ENCODE peak calls at places on chromosomes 4 and X, in four cellular contexts. R is uterus; A is activated T-helper 1 cell treated with anti-CD3 and anti-CD28 coated beads, Interleukin-2, amount 50 U/mL, for 16 hours; S is stimulated activated CD4-positive, alpha-beta T cell treated with anti-CD3 and anti-CD28 coated beads, Interleukin-4, amount 100 ng/mL, for 48 hours. M is an unnamed sample.

GRCh38 chrX:86023806-86024205 is 23.6 kb downstream of the CHM start:
- DNase-seq in R (no peak), A (no peak), S (no peak), M (no peak)

GRCh38 chrX:119871245-119871598 is 311 bp downstream of the RNF113A start:
- DNase-seq in R (no peak), A (no peak), S (no peak), M (no peak)

GRCh38 chr4:147984065-147984777 is 252.3 kb downstream of the ARHGAP10 start:
- DNase-seq in R (no peak), A (no peak), S (peak), M (peak)

GRCh38 chr4:185713272-185713671 is 98.7 kb downstream of the SORBS2 start:
- DNase-seq in R (no peak), A (no peak), S (no peak), M (no peak)

GRCh38 chr4:155307731-155308277 is 69.0 kb downstream of the MAP9 start:
- DNase-seq in R (no peak), A (no peak), S (no peak), M (no peak)

GRCh38 chrX:78092296-78092695 is 11.8 kb upstream of the PGK1 start:
- DNase-seq in R (no peak), A (no peak), S (no peak), M (no peak)

GRCh38 chr4:31657859-31658258 is 937.7 kb downstream of the PCDH7 start:
- DNase-seq in R (no peak), A (no peak), S (no peak), M (no peak)

GRCh38 chrX:48937065-48937907 is 18.5 kb upstream of the PIM2 start:
- DNase-seq in R (no peak), A (peak), S (peak), M (peak)

GRCh38 chr4:184899261-184900134 is 73.7 kb upstream of the ACSL1 start:
- DNase-seq in R (no peak), A (no peak), S (no peak), M (no peak)

GRCh38 chr4:7323872-7324650 is 110.7 kb downstream of the PSAPL1 start:
- DNase-seq in R (no peak), A (no peak), S (no peak), M (no peak)

GRCh38 chr4:124666496-124666895 is 46.0 kb downstream of the ANKRD50 start:
- DNase-seq in R (no peak), A (no peak), S (no peak), M (no peak)

GRCh38 chr4:73451404-73451803 is 15.4 kb downstream of the AFP start:
- DNase-seq in R (no peak), A (no peak), S (no peak), M (no peak)

GRCh38 chr4:71441186-71442169 is 102.7 kb downstream of the SLC4A4 start:
- DNase-seq in R (no peak), A (no peak), S (no peak), M (peak)

GRCh38 chr4:122576261-122577188 is 44.3 kb downstream of the IL21 start:
- DNase-seq in R (no peak), A (no peak), S (no peak), M (peak)

GRCh38 chr4:151824647-151825046 is 63.8 kb upstream of the GATB start:
- DNase-seq in R (no peak), A (no peak), S (no peak), M (no peak)

GRCh38 chr4:14898989-14899388 is 103.3 kb upstream of the CPEB2 start:
- DNase-seq in R (no peak), A (no peak), S (no peak), M (no peak)

GRCh38 chrX:84046403-84046984 is 141.5 kb downstream of the RPS6KA6 start:
- DNase-seq in R (no peak), A (no peak), S (peak), M (peak)

GRCh38 chr4:164318350-164318749 is 435.6 kb upstream of the SMIM31 start:
- DNase-seq in R (no peak), A (no peak), S (no peak), M (no peak)

GRCh38 chrX:555589-556220 is 74.9 kb upstream of the SHOX start:
- DNase-seq in R (no peak), A (no peak), S (no peak), M (no peak)

GRCh38 chr4:54440394-54441223 is 211.5 kb downstream of the PDGFRA start:
- DNase-seq in R (no peak), A (no peak), S (no peak), M (peak)

GRCh38 chr4:150135134-150135773 is 57.0 kb downstream of the DCLK2 start:
- DNase-seq in R (no peak), A (no peak), S (no peak), M (no peak)

GRCh38 chr4:82043081-82043808 is 330.5 kb downstream of the HNRNPD start:
- DNase-seq in R (no peak), A (no peak), S (no peak), M (peak)

GRCh38 chrX:53071604-53072417 is 10.4 kb upstream of the TSPYL2 start:
- DNase-seq in R (peak), A (peak), S (peak), M (peak)

GRCh38 chrX:82813671-82814078 is 694.4 kb upstream of the POU3F4 start:
- DNase-seq in R (no peak), A (no peak), S (no peak), M (no peak)

GRCh38 chrX:40552768-40553167 is 28.0 kb upstream of the ATP6AP2 start:
- DNase-seq in R (no peak), A (no peak), S (no peak), M (peak)

M was measured in K562.